ENCODE peak calls at places on chromosomes 1 and 21, in seven cellular contexts. H is IMR-90, Y is fibroblast of lung, J is hepatocyte, P is cardiac muscle cell, M is SJSA1, T is astrocyte. I is an unnamed sample. For H3K27me3, the result is how much of the 10 kb centered on the place peaks cover.

GRCh38 chr1:21783679-21784603 is 992 bp upstream of the USP48 start:
- DNase-seq in H (peak), Y (peak), J (peak), P (peak), M (no peak), T (peak), I (no peak)

GRCh38 chr21:38769253-38769780 is 36.4 kb upstream of the ETS2 start:
- DNase-seq in H (peak), Y (peak), J (peak), P (no peak), M (peak), T (peak), I (no peak)

GRCh38 chr1:37033355-37034291 is 692 bp downstream of the GRIK3 start:
- DNase-seq in H (no peak), Y (no peak), J (peak), P (peak), M (no peak), T (no peak), I (no peak)

GRCh38 chr1:162175393-162175792 is 105.9 kb downstream of the NOS1AP start:
- DNase-seq in H (no peak), Y (no peak), J (no peak), P (peak), M (no peak), T (no peak), I (no peak)

GRCh38 chr1:50605186-50605875 is 182.1 kb upstream of the DMRTA2 start:
- DNase-seq in H (peak), Y (peak), J (peak), P (peak), M (peak), T (peak), I (peak)

GRCh38 chr21:41431788-41432548 is 5.9 kb downstream of the MX1 start:
- DNase-seq in H (no peak), Y (no peak), J (no peak), P (no peak), M (no peak), T (no peak), I (peak)

GRCh38 chr1:67724928-67725560 is 40.0 kb downstream of the GADD45A start:
- DNase-seq in H (peak), Y (peak), J (no peak), P (no peak), M (peak), T (peak), I (peak)

GRCh38 chr1:56135864-56136147 is 443.6 kb downstream of the PLPP3 start:
- DNase-seq in H (no peak), Y (no peak), J (no peak), P (no peak), M (no peak), T (no peak), I (no peak)

GRCh38 chr1:28296401-28297220 is 32.2 kb upstream of the MED18 start:
- DNase-seq in H (no peak), Y (peak), J (peak), P (peak), M (no peak), T (peak), I (peak)

GRCh38 chr1:12152106-12152891 is 14.5 kb upstream of the TNFRSF1B start:
- DNase-seq in H (no peak), Y (no peak), J (no peak), P (no peak), M (no peak), T (no peak), I (peak)

GRCh38 chr21:44959376-44960091 is 19.7 kb downstream of the SLX9 start:
- DNase-seq in H (no peak), Y (no peak), J (no peak), P (no peak), M (no peak), T (no peak), I (no peak)

GRCh38 chr21:44965251-44966022 is 25.6 kb downstream of the SLX9 start:
- DNase-seq in H (peak), Y (peak), J (no peak), P (no peak), M (no peak), T (peak), I (no peak)

GRCh38 chr21:44960141-44961092 is 20.6 kb downstream of the SLX9 start:
- DNase-seq in H (no peak), Y (no peak), J (no peak), P (no peak), M (no peak), T (no peak), I (no peak)

GRCh38 chr21:44964381-44964780 is 24.6 kb downstream of the SLX9 start:
- DNase-seq in H (no peak), Y (no peak), J (no peak), P (no peak), M (no peak), T (no peak), I (no peak)

GRCh38 chr21:44962481-44962966 is 22.7 kb downstream of the SLX9 start:
- DNase-seq in H (peak), Y (peak), J (peak), P (peak), M (peak), T (peak), I (no peak)
- H3K27ac ChIP-seq in H (peak), Y (peak), J (peak), P (peak), M (peak), T (peak), I (no peak)

GRCh38 chr1:114586513-114587047 is 5.2 kb upstream of the BCAS2 start:
- DNase-seq in H (no peak), Y (no peak), J (no peak), P (no peak), M (no peak), T (no peak), I (no peak)

GRCh38 chr1:114589122-114589521 is 7.7 kb upstream of the BCAS2 start:
- DNase-seq in H (no peak), Y (no peak), J (no peak), P (no peak), M (no peak), T (no peak), I (no peak)

GRCh38 chr1:114587203-114587991 is 6.0 kb upstream of the BCAS2 start:
- DNase-seq in H (no peak), Y (no peak), J (no peak), P (no peak), M (no peak), T (no peak), I (no peak)

GRCh38 chr1:114585221-114585620 is 3.8 kb upstream of the BCAS2 start:
- DNase-seq in H (peak), Y (no peak), J (no peak), P (no peak), M (no peak), T (peak), I (no peak)

DNA sequence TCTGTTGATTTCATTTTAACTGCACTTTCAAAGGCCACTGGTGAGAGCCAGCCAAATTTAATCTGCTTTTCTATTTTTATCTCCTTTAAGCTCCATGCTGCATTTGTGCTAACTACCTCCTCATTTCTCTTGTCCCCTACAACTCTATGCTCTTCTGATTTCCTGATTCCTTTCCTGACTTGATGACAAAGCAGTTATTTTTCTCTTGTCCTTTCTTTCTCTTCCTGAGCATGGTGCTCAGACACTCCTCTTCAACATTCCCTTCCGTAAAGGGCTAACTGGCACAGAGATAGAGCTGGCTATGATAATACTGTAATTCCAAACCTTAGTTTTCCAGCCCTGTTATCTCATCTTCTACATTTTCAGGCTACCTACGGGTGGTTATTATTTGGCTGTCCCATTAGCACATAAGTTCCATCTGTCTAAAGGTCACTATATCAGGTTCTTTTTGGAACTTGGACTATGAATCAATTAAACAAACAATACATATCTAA is 6.8 kb upstream of the BCAS2 start:
- DNase-seq in H (no peak), Y (no peak), J (no peak), P (no peak), M (no peak), T (no peak), I (peak)
- H3K27me3 ChIP-seq in H (under half), Y (under half), J (under half), P (under half), M (under half), T (under half), I (under half)

GRCh38 chr1:160798439-160798838 is 2.5 kb downstream of the LY9 start:
- DNase-seq in H (no peak), Y (no peak), J (no peak), P (no peak), M (no peak), T (no peak), I (no peak)
- H3K4me3 ChIP-seq in H (no peak), Y (no peak), J (no peak), P (no peak), M (no peak), T (no peak), I (no peak)

DNA sequence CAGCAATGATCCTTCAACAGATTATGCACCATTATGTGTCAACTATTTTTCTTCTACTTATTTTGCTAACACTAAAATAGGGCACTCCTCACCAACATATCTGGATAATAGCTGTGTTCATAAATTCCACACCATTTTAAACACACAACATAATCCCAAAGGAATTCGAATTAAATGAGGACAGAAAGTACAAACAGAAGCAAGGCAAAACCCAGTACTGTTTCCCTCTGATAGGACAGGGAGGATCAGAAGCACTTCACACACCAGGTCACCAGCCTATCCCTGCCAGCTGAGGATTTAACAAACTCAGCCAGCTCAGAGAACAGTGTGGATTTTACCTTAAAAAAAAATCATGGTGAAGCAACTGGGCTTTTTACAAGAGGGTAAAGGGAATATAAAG is 20.0 kb downstream of the CRYZ start:
- DNase-seq in H (peak), Y (no peak), J (no peak), P (no peak), M (no peak), T (peak), I (no peak)
- H3K27ac ChIP-seq in H (no peak), Y (no peak), J (peak), P (peak), M (no peak), T (no peak), I (no peak)

GRCh38 chr21:43966946-43967512 is 45.1 kb upstream of the TRAPPC10 start:
- DNase-seq in H (no peak), Y (no peak), J (no peak), P (no peak), M (no peak), T (no peak), I (no peak)

GRCh38 chr21:43970551-43970950 is 41.6 kb upstream of the TRAPPC10 start:
- DNase-seq in H (no peak), Y (no peak), J (no peak), P (no peak), M (no peak), T (no peak), I (no peak)

GRCh38 chr21:43969115-43969444 is 43.0 kb upstream of the TRAPPC10 start:
- DNase-seq in H (no peak), Y (no peak), J (no peak), P (no peak), M (no peak), T (no peak), I (no peak)

GRCh38 chr21:43967981-43968380 is 44.1 kb upstream of the TRAPPC10 start:
- DNase-seq in H (no peak), Y (no peak), J (no peak), P (no peak), M (no peak), T (no peak), I (no peak)

DNA sequence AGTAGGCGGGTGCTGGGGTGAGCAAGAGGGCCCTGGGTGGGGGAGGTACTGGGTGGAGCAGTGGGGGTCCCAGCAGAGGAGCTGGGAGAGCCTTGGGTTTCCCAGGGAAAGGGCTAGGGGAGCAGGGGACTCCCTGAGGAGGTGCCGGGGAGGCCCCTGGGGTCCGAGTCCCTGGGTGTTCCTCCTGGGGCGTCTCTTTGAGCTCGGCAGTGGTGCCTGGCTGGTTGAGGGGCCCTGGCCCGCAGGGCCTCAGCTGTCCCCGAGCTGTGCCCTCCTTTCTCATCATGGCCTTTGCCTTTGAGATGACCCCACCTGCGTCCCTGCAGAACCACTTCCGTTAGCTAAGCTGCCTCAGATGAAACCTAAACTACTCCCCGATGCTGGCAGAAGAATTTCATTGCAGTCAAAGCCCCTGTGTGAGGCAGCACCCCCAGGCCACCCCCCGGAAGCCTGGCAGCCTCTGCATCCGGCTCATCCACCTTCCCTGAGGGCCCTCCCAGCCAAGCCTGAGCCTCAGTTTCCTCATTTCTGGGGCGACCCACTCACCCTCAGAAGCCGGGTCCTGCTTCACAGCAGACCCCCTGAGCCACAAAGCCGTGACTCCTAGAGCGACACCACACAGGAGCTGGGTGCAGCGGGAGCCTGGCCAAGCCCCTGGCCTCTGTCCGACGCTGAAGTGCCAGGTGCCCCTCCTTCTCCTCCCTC is 43.5 kb upstream of the TRAPPC10 start:
- DNase-seq in H (no peak), Y (no peak), J (no peak), P (no peak), M (no peak), T (no peak), I (no peak)
- H3K27me3 ChIP-seq in H (under half), Y (under half), J (under half), P (under half), M (under half), T (under half), I (under half)